ENCODE peak calls at places on chromosomes 4 and X, in ten cellular contexts. One of them, this sample, is unnamed.

GRCh38 chrX:136496359-136496767 is 1.0 kb upstream of the HTATSF1 start:
- DNase-seq in bronchial epithelial cell: no peak
- DNase-seq in HFF-Myc: no peak
- DNase-seq in endothelial cell of umbilical vein: no peak
- DNase-seq in fibroblast of the aortic adventitia: no peak
- DNase-seq in SK-N-SH: no peak
- DNase-seq in transverse colon: no peak
- DNase-seq in cardiac muscle cell: no peak
- DNase-seq in A673: no peak
- DNase-seq in upper lobe of right lung: no peak
- DNase-seq in this sample: no peak

GRCh38 chr4:115126487-115126886 is 13.1 kb upstream of the NDST4 start:
- DNase-seq in bronchial epithelial cell: no peak
- DNase-seq in HFF-Myc: no peak
- DNase-seq in endothelial cell of umbilical vein: no peak
- DNase-seq in fibroblast of the aortic adventitia: no peak
- DNase-seq in SK-N-SH: no peak
- DNase-seq in transverse colon: no peak
- DNase-seq in cardiac muscle cell: peak; percentile 39
- DNase-seq in A673: peak; percentile 48
- DNase-seq in upper lobe of right lung: no peak
- DNase-seq in this sample: peak; percentile 63

GRCh38 chr4:168615294-168615693 is 118.4 kb downstream of the PALLD start:
- DNase-seq in bronchial epithelial cell: no peak
- DNase-seq in HFF-Myc: no peak
- DNase-seq in endothelial cell of umbilical vein: no peak
- DNase-seq in fibroblast of the aortic adventitia: peak; percentile 87
- DNase-seq in SK-N-SH: no peak
- DNase-seq in transverse colon: no peak
- DNase-seq in cardiac muscle cell: no peak
- DNase-seq in A673: peak; percentile 65
- DNase-seq in upper lobe of right lung: no peak
- DNase-seq in this sample: peak; percentile 68

GRCh38 chr4:113637363-113637762 is 124.2 kb downstream of the CAMK2D start:
- DNase-seq in bronchial epithelial cell: no peak
- DNase-seq in HFF-Myc: no peak
- DNase-seq in endothelial cell of umbilical vein: no peak
- DNase-seq in fibroblast of the aortic adventitia: peak; percentile 91
- DNase-seq in SK-N-SH: no peak
- DNase-seq in transverse colon: no peak
- DNase-seq in cardiac muscle cell: no peak
- DNase-seq in A673: no peak
- DNase-seq in upper lobe of right lung: no peak
- DNase-seq in this sample: peak; percentile 82

GRCh38 chr4:139619644-139620043 is 46.0 kb upstream of the MGST2 start:
- DNase-seq in bronchial epithelial cell: peak; percentile 43
- DNase-seq in HFF-Myc: no peak
- DNase-seq in endothelial cell of umbilical vein: no peak
- DNase-seq in fibroblast of the aortic adventitia: peak; percentile 38
- DNase-seq in SK-N-SH: no peak
- DNase-seq in transverse colon: no peak
- DNase-seq in cardiac muscle cell: peak; percentile 23
- DNase-seq in A673: peak; percentile 59
- DNase-seq in upper lobe of right lung: no peak
- DNase-seq in this sample: peak; percentile 58

GRCh38 chr4:2793920-2794706 is 1.2 kb downstream of the SH3BP2 start:
- DNase-seq in bronchial epithelial cell: peak; percentile 25
- DNase-seq in HFF-Myc: no peak
- DNase-seq in endothelial cell of umbilical vein: peak; percentile 34
- DNase-seq in fibroblast of the aortic adventitia: peak; percentile 62
- DNase-seq in SK-N-SH: peak; percentile 84
- DNase-seq in transverse colon: peak; percentile 58
- DNase-seq in cardiac muscle cell: no peak
- DNase-seq in A673: no peak
- DNase-seq in upper lobe of right lung: peak; percentile 82
- DNase-seq in this sample: peak; percentile 57

GRCh38 chr4:133544097-133544496 is 395.0 kb downstream of the PCDH10 start:
- DNase-seq in bronchial epithelial cell: no peak
- DNase-seq in HFF-Myc: no peak
- DNase-seq in endothelial cell of umbilical vein: no peak
- DNase-seq in fibroblast of the aortic adventitia: no peak
- DNase-seq in SK-N-SH: no peak
- DNase-seq in transverse colon: no peak
- DNase-seq in cardiac muscle cell: no peak
- DNase-seq in A673: no peak
- DNase-seq in upper lobe of right lung: no peak
- DNase-seq in this sample: no peak

GRCh38 chrX:55488559-55489314 is 911 bp downstream of the USP51 start:
- DNase-seq in bronchial epithelial cell: peak; percentile 10
- DNase-seq in HFF-Myc: no peak
- DNase-seq in endothelial cell of umbilical vein: peak; percentile 73
- DNase-seq in fibroblast of the aortic adventitia: peak; percentile 19
- DNase-seq in SK-N-SH: peak; percentile 83
- DNase-seq in transverse colon: peak; percentile 60
- DNase-seq in cardiac muscle cell: peak; percentile 66
- DNase-seq in A673: peak; percentile 56
- DNase-seq in upper lobe of right lung: peak; percentile 79
- DNase-seq in this sample: peak; percentile 68

GRCh38 chrX:69136546-69137331 is 28.5 kb downstream of the PJA1 start:
- DNase-seq in bronchial epithelial cell: no peak
- DNase-seq in HFF-Myc: no peak
- DNase-seq in endothelial cell of umbilical vein: no peak
- DNase-seq in fibroblast of the aortic adventitia: no peak
- DNase-seq in SK-N-SH: no peak
- DNase-seq in transverse colon: no peak
- DNase-seq in cardiac muscle cell: peak; percentile 42
- DNase-seq in A673: no peak
- DNase-seq in upper lobe of right lung: no peak
- DNase-seq in this sample: peak; percentile 27

GRCh38 chr4:81422591-81422990 is 49.1 kb downstream of the RASGEF1B start:
- DNase-seq in bronchial epithelial cell: no peak
- DNase-seq in HFF-Myc: no peak
- DNase-seq in endothelial cell of umbilical vein: no peak
- DNase-seq in fibroblast of the aortic adventitia: no peak
- DNase-seq in SK-N-SH: no peak
- DNase-seq in transverse colon: no peak
- DNase-seq in cardiac muscle cell: no peak
- DNase-seq in A673: no peak
- DNase-seq in upper lobe of right lung: no peak
- DNase-seq in this sample: no peak

GRCh38 chr4:37243061-37243460 is 1.5 kb upstream of the NWD2 start:
- DNase-seq in bronchial epithelial cell: no peak
- DNase-seq in HFF-Myc: no peak
- DNase-seq in endothelial cell of umbilical vein: no peak
- DNase-seq in fibroblast of the aortic adventitia: no peak
- DNase-seq in SK-N-SH: no peak
- DNase-seq in transverse colon: peak; percentile 8
- DNase-seq in cardiac muscle cell: no peak
- DNase-seq in A673: no peak
- DNase-seq in upper lobe of right lung: no peak
- DNase-seq in this sample: no peak

GRCh38 chr4:140296335-140296753 is 77.1 kb upstream of the SCOC start:
- DNase-seq in bronchial epithelial cell: peak; percentile 39
- DNase-seq in HFF-Myc: peak; percentile 38
- DNase-seq in endothelial cell of umbilical vein: peak; percentile 68
- DNase-seq in fibroblast of the aortic adventitia: peak; percentile 95
- DNase-seq in SK-N-SH: peak; percentile 31
- DNase-seq in transverse colon: peak; percentile 40
- DNase-seq in cardiac muscle cell: no peak
- DNase-seq in A673: peak; percentile 48
- DNase-seq in upper lobe of right lung: no peak
- DNase-seq in this sample: peak; percentile 79

GRCh38 chr4:131427000-131427399 is 1722.1 kb upstream of the PCDH10 start:
- DNase-seq in bronchial epithelial cell: peak; percentile 3
- DNase-seq in HFF-Myc: no peak
- DNase-seq in endothelial cell of umbilical vein: no peak
- DNase-seq in fibroblast of the aortic adventitia: no peak
- DNase-seq in SK-N-SH: no peak
- DNase-seq in transverse colon: no peak
- DNase-seq in cardiac muscle cell: no peak
- DNase-seq in A673: no peak
- DNase-seq in upper lobe of right lung: no peak
- DNase-seq in this sample: peak; percentile 0

GRCh38 chr4:28313729-28314713 is 1453.4 kb downstream of the STIM2 start:
- DNase-seq in bronchial epithelial cell: peak; percentile 4
- DNase-seq in HFF-Myc: no peak
- DNase-seq in endothelial cell of umbilical vein: no peak
- DNase-seq in fibroblast of the aortic adventitia: no peak
- DNase-seq in SK-N-SH: no peak
- DNase-seq in transverse colon: no peak
- DNase-seq in cardiac muscle cell: no peak
- DNase-seq in A673: no peak
- DNase-seq in upper lobe of right lung: no peak
- DNase-seq in this sample: no peak

GRCh38 chrX:123756320-123756719 is 23.5 kb upstream of the THOC2 start:
- DNase-seq in bronchial epithelial cell: no peak
- DNase-seq in HFF-Myc: no peak
- DNase-seq in endothelial cell of umbilical vein: peak; percentile 7
- DNase-seq in fibroblast of the aortic adventitia: peak; percentile 84
- DNase-seq in SK-N-SH: no peak
- DNase-seq in transverse colon: no peak
- DNase-seq in cardiac muscle cell: no peak
- DNase-seq in A673: no peak
- DNase-seq in upper lobe of right lung: no peak
- DNase-seq in this sample: no peak

GRCh38 chrX:15973299-15973698 is 118.7 kb upstream of the AP1S2 start:
- DNase-seq in bronchial epithelial cell: peak; percentile 44
- DNase-seq in HFF-Myc: peak; percentile 9
- DNase-seq in endothelial cell of umbilical vein: peak; percentile 36
- DNase-seq in fibroblast of the aortic adventitia: peak; percentile 27
- DNase-seq in SK-N-SH: peak; percentile 12
- DNase-seq in transverse colon: peak; percentile 12
- DNase-seq in cardiac muscle cell: peak; percentile 4
- DNase-seq in A673: peak; percentile 67
- DNase-seq in upper lobe of right lung: no peak
- DNase-seq in this sample: peak; percentile 23

GRCh38 chr4:3244747-3245146 is 4.2 kb upstream of the MSANTD1 start:
- DNase-seq in bronchial epithelial cell: no peak
- DNase-seq in HFF-Myc: no peak
- DNase-seq in endothelial cell of umbilical vein: no peak
- DNase-seq in fibroblast of the aortic adventitia: no peak
- DNase-seq in SK-N-SH: no peak
- DNase-seq in transverse colon: no peak
- DNase-seq in cardiac muscle cell: no peak
- DNase-seq in A673: no peak
- DNase-seq in upper lobe of right lung: no peak
- DNase-seq in this sample: no peak

GRCh38 chr4:2535386-2536192 is 858 bp upstream of the FAM193A start:
- DNase-seq in bronchial epithelial cell: no peak
- DNase-seq in HFF-Myc: no peak
- DNase-seq in endothelial cell of umbilical vein: no peak
- DNase-seq in fibroblast of the aortic adventitia: peak; percentile 24
- DNase-seq in SK-N-SH: peak; percentile 79
- DNase-seq in transverse colon: peak; percentile 53
- DNase-seq in cardiac muscle cell: peak; percentile 53
- DNase-seq in A673: peak; percentile 64
- DNase-seq in upper lobe of right lung: peak; percentile 80
- DNase-seq in this sample: peak; percentile 37

GRCh38 chr4:108139089-108139488 is 29.6 kb downstream of the LEF1 start:
- DNase-seq in bronchial epithelial cell: no peak
- DNase-seq in HFF-Myc: no peak
- DNase-seq in endothelial cell of umbilical vein: no peak
- DNase-seq in fibroblast of the aortic adventitia: no peak
- DNase-seq in SK-N-SH: no peak
- DNase-seq in transverse colon: no peak
- DNase-seq in cardiac muscle cell: no peak
- DNase-seq in A673: no peak
- DNase-seq in upper lobe of right lung: no peak
- DNase-seq in this sample: no peak
- H3K4me3 ChIP-seq in bronchial epithelial cell: no peak overlapping the region
- H3K4me3 ChIP-seq in HFF-Myc: no peak overlapping the region
- H3K4me3 ChIP-seq in endothelial cell of umbilical vein: no peak overlapping the region
- H3K4me3 ChIP-seq in fibroblast of the aortic adventitia: no peak overlapping the region
- H3K4me3 ChIP-seq in SK-N-SH: no peak overlapping the region
- H3K4me3 ChIP-seq in transverse colon: no peak overlapping the region
- H3K4me3 ChIP-seq in cardiac muscle cell: no peak overlapping the region
- H3K4me3 ChIP-seq in A673: no peak overlapping the region
- H3K4me3 ChIP-seq in upper lobe of right lung: no peak overlapping the region
- H3K4me3 ChIP-seq in this sample: no peak overlapping the region

GRCh38 chr4:24168658-24169057 is 278.8 kb upstream of the PPARGC1A start:
- DNase-seq in bronchial epithelial cell: no peak
- DNase-seq in HFF-Myc: no peak
- DNase-seq in endothelial cell of umbilical vein: no peak
- DNase-seq in fibroblast of the aortic adventitia: no peak
- DNase-seq in SK-N-SH: no peak
- DNase-seq in transverse colon: no peak
- DNase-seq in cardiac muscle cell: no peak
- DNase-seq in A673: no peak
- DNase-seq in upper lobe of right lung: no peak
- DNase-seq in this sample: no peak
- TF ChIP-seq CTCF in bronchial epithelial cell: no peak
- TF ChIP-seq CTCF in HFF-Myc: no peak
- TF ChIP-seq CTCF in endothelial cell of umbilical vein: no peak
- TF ChIP-seq CTCF in fibroblast of the aortic adventitia: no peak
- TF ChIP-seq CTCF in SK-N-SH: no peak
- TF ChIP-seq CTCF in transverse colon: no peak
- TF ChIP-seq CTCF in cardiac muscle cell: no peak
- TF ChIP-seq CTCF in A673: no peak
- TF ChIP-seq CTCF in upper lobe of right lung: no peak
- TF ChIP-seq CTCF in this sample: no peak

DNA sequence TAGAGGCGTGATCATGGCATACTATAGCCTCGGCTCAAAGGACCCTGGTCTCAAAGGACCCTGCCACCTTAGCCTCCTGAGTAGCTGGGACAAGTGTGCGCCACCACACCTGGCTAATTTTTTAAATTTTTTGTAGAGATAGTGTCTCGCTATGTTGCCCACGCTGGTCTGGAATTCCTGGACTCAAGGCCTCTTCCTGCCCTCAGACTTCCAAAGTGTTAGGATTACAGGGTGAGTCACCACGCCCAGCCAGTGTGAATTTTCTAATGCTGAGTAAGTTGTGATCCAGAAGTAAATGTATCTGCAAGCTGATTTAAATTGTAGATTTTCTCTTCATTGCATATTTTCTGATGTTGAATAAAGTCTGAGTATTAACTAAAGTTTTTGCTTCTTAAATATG is 2.6 kb upstream of the ZNF674 start:
- DNase-seq in bronchial epithelial cell: peak; percentile 78
- DNase-seq in HFF-Myc: peak; percentile 10
- DNase-seq in endothelial cell of umbilical vein: peak; percentile 66
- DNase-seq in fibroblast of the aortic adventitia: peak; percentile 74
- DNase-seq in SK-N-SH: no peak
- DNase-seq in transverse colon: no peak
- DNase-seq in cardiac muscle cell: no peak
- DNase-seq in A673: no peak
- DNase-seq in upper lobe of right lung: no peak
- DNase-seq in this sample: peak; percentile 72
- H3K4me3 ChIP-seq in bronchial epithelial cell: no peak overlapping the region
- H3K4me3 ChIP-seq in HFF-Myc: peak overlapping the region; percentile 88
- H3K4me3 ChIP-seq in endothelial cell of umbilical vein: peak overlapping the region; percentile 11
- H3K4me3 ChIP-seq in fibroblast of the aortic adventitia: no peak overlapping the region
- H3K4me3 ChIP-seq in SK-N-SH: no peak overlapping the region
- H3K4me3 ChIP-seq in transverse colon: no peak overlapping the region
- H3K4me3 ChIP-seq in cardiac muscle cell: no peak overlapping the region
- H3K4me3 ChIP-seq in A673: no peak overlapping the region
- H3K4me3 ChIP-seq in upper lobe of right lung: no peak overlapping the region
- H3K4me3 ChIP-seq in this sample: no peak overlapping the region

DNA sequence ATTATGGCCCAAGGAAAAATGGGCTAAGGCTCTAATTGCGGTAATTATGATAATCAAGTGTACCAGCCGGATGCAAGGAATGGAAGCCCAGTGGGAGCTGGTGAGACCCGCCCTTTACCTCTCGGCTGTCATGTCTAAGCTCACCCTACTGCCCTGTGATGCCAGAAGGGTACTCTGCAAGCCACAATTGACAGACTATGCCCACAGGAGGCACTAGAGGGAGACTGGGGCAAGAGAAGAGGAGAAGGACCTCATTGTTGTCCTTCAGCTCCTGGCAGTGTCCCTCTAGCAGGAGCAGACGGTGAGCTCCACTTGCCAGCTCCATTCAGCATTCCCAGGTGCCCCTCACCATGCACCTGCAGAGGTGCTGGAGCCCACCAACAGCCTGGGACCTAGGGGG is 141.8 kb downstream of the SMIM20 start:
- DNase-seq in bronchial epithelial cell: no peak
- DNase-seq in HFF-Myc: no peak
- DNase-seq in endothelial cell of umbilical vein: no peak
- DNase-seq in fibroblast of the aortic adventitia: no peak
- DNase-seq in SK-N-SH: no peak
- DNase-seq in transverse colon: no peak
- DNase-seq in cardiac muscle cell: no peak
- DNase-seq in A673: no peak
- DNase-seq in upper lobe of right lung: no peak
- DNase-seq in this sample: no peak
- TF ChIP-seq CTCF in bronchial epithelial cell: peak; percentile 11
- TF ChIP-seq CTCF in HFF-Myc: peak; percentile 12
- TF ChIP-seq CTCF in endothelial cell of umbilical vein: no peak
- TF ChIP-seq CTCF in fibroblast of the aortic adventitia: no peak
- TF ChIP-seq CTCF in SK-N-SH: no peak
- TF ChIP-seq CTCF in transverse colon: no peak
- TF ChIP-seq CTCF in cardiac muscle cell: no peak
- TF ChIP-seq CTCF in A673: no peak
- TF ChIP-seq CTCF in upper lobe of right lung: no peak
- TF ChIP-seq CTCF in this sample: no peak

This sample was measured in choroid plexus epithelial cell.